ENCODE peak calls at places on chromosome 13, in four cellular contexts. One of them, this sample, is unnamed.
A peak's percentile ranks its signal among the peaks of the same experiment; 100 is the strongest.

GRCh38 chr13:26914624-26915023 is 154.0 kb upstream of the GPR12 start:
- DNase-seq in HepG2: no peak
- DNase-seq in K562: no peak
- DNase-seq in SK-N-SH: no peak
- DNase-seq in this sample: no peak

GRCh38 chr13:67096418-67096817 is 133.7 kb downstream of the PCDH9 start:
- DNase-seq in K562: no peak
- DNase-seq in SK-N-SH: no peak
- DNase-seq in HepG2: no peak
- DNase-seq in this sample: no peak

GRCh38 chr13:82947121-82948077 is 934.9 kb downstream of the SLITRK1 start:
- DNase-seq in K562: no peak
- DNase-seq in SK-N-SH: no peak
- DNase-seq in HepG2: no peak
- DNase-seq in this sample: no peak

GRCh38 chr13:30615851-30616311 is 1.8 kb upstream of the USPL1 start:
- DNase-seq in HepG2: peak; percentile 8
- DNase-seq in K562: peak; percentile 12
- DNase-seq in SK-N-SH: peak; percentile 26
- DNase-seq in this sample: no peak

GRCh38 chr13:100550433-100550832 is 38.2 kb downstream of the GGACT start:
- DNase-seq in HepG2: no peak
- DNase-seq in SK-N-SH: no peak
- DNase-seq in K562: no peak
- DNase-seq in this sample: no peak

GRCh38 chr13:113915012-113915763 is 51.3 kb upstream of the GAS6 start:
- DNase-seq in K562: no peak
- DNase-seq in HepG2: no peak
- DNase-seq in SK-N-SH: no peak
- DNase-seq in this sample: no peak

GRCh38 chr13:98147521-98147920 is 4.6 kb downstream of the FARP1 start:
- DNase-seq in SK-N-SH: no peak
- DNase-seq in K562: no peak
- DNase-seq in HepG2: peak; percentile 77
- DNase-seq in this sample: no peak

GRCh38 chr13:28251462-28251861 is 113.1 kb downstream of the PAN3 start:
- DNase-seq in K562: no peak
- DNase-seq in SK-N-SH: no peak
- DNase-seq in HepG2: no peak
- DNase-seq in this sample: no peak

GRCh38 chr13:30857018-30857417 is 49.1 kb upstream of the MEDAG start:
- DNase-seq in HepG2: no peak
- DNase-seq in K562: no peak
- DNase-seq in SK-N-SH: no peak
- DNase-seq in this sample: no peak

GRCh38 chr13:81957121-81957520 is 1616.2 kb upstream of the SPRY2 start:
- DNase-seq in HepG2: peak; percentile 2
- DNase-seq in K562: no peak
- DNase-seq in SK-N-SH: no peak
- DNase-seq in this sample: no peak

GRCh38 chr13:21501709-21502108 is 42.6 kb upstream of the ZDHHC20 start:
- DNase-seq in K562: no peak
- DNase-seq in SK-N-SH: no peak
- DNase-seq in HepG2: peak; percentile 10
- DNase-seq in this sample: no peak

GRCh38 chr13:79445968-79446645 is 34.8 kb upstream of the NDFIP2 start:
- DNase-seq in SK-N-SH: no peak
- DNase-seq in K562: no peak
- DNase-seq in HepG2: no peak
- DNase-seq in this sample: no peak

GRCh38 chr13:79197933-79198332 is 208.1 kb downstream of the RBM26 start:
- DNase-seq in SK-N-SH: no peak
- DNase-seq in HepG2: no peak
- DNase-seq in K562: no peak
- DNase-seq in this sample: no peak

GRCh38 chr13:34878354-34878753 is 63.7 kb upstream of the NBEA start:
- DNase-seq in HepG2: no peak
- DNase-seq in K562: no peak
- DNase-seq in SK-N-SH: no peak
- DNase-seq in this sample: no peak

GRCh38 chr13:20073775-20074174 is 87.1 kb downstream of the GJA3 start:
- DNase-seq in HepG2: no peak
- DNase-seq in K562: no peak
- DNase-seq in SK-N-SH: no peak
- DNase-seq in this sample: no peak

GRCh38 chr13:78604782-78605611 is 1.6 kb upstream of the POU4F1 start:
- DNase-seq in HepG2: peak; percentile 50
- DNase-seq in K562: peak; percentile 35
- DNase-seq in SK-N-SH: peak; percentile 59
- DNase-seq in this sample: no peak

GRCh38 chr13:78398743-78399410 is 204.5 kb downstream of the POU4F1 start:
- DNase-seq in SK-N-SH: no peak
- DNase-seq in HepG2: no peak
- DNase-seq in K562: no peak
- DNase-seq in this sample: no peak

GRCh38 chr13:76882431-76882830 is 3.8 kb downstream of the KCTD12 start:
- DNase-seq in HepG2: no peak
- DNase-seq in SK-N-SH: no peak
- DNase-seq in K562: no peak
- DNase-seq in this sample: no peak

GRCh38 chr13:110689041-110689440 is 16.9 kb downstream of the CARS2 start:
- DNase-seq in K562: no peak
- DNase-seq in SK-N-SH: no peak
- DNase-seq in HepG2: no peak
- DNase-seq in this sample: no peak

GRCh38 chr13:31749929-31750328 is 10.6 kb downstream of the RXFP2 start:
- DNase-seq in K562: no peak
- DNase-seq in HepG2: no peak
- DNase-seq in SK-N-SH: no peak
- DNase-seq in this sample: no peak

GRCh38 chr13:102799544-102800144 is 725 bp downstream of the BIVM start:
- DNase-seq in SK-N-SH: peak; percentile 75
- DNase-seq in K562: peak; percentile 37
- DNase-seq in HepG2: no peak
- DNase-seq in this sample: no peak

GRCh38 chr13:113631341-113632095 is 26.5 kb downstream of the ATP4B start:
- DNase-seq in HepG2: no peak
- DNase-seq in SK-N-SH: no peak
- DNase-seq in K562: no peak
- DNase-seq in this sample: no peak

DNA sequence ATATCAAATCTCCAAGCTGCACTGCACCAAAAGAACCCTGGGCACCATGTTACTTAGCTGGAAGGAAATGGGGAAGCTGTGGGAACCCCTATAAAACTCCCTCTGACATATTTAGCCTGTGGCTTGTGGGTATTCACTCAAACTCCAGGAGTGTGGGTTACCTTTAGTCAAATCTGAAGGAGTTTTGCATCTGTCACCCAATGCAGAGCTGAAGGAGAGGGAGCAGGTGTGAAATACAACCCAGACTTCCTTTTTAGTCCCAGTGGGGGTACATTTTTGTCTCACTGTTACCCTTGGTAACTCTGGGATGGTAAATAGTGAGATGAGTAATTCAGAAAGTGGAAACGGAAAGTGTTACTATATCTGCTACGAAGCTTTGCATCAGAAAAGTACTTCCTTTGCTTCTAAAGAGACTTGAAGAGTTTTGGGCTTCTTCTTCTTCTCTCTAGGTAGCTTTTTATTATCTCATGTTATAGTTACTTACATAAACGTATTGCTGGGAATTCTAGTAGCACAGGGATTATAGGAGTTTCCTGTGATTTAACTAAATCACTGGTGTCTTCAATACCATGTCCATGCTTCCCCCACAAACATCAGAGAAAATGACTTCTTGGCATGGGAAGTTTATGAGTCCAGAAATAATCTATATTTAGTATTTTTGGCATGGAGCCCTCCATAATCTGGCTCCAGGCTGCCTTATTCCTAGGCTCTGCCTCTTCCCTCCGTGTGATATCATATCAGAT is 105.9 kb downstream of the AKAP11 start:
- DNase-seq in K562: no peak
- DNase-seq in SK-N-SH: no peak
- DNase-seq in HepG2: no peak
- DNase-seq in this sample: no peak
- TF ChIP-seq SIN3A in K562: no peak
- TF ChIP-seq SIN3A in SK-N-SH: no peak
- TF ChIP-seq SIN3A in HepG2: no peak
- TF ChIP-seq SIN3A in this sample: no peak

GRCh38 chr13:112453874-112454647 is 77.9 kb downstream of the SPACA7 start:
- DNase-seq in SK-N-SH: no peak
- DNase-seq in HepG2: no peak
- DNase-seq in K562: no peak
- DNase-seq in this sample: no peak
- TF ChIP-seq SIN3A in SK-N-SH: no peak
- TF ChIP-seq SIN3A in HepG2: no peak
- TF ChIP-seq SIN3A in K562: no peak
- TF ChIP-seq SIN3A in this sample: no peak

GRCh38 chr13:73984201-73984600 is 150.0 kb downstream of the KLF12 start:
- DNase-seq in SK-N-SH: no peak
- DNase-seq in K562: no peak
- DNase-seq in HepG2: no peak
- DNase-seq in this sample: no peak

GRCh38 chr13:73987618-73988017 is 146.6 kb downstream of the KLF12 start:
- DNase-seq in SK-N-SH: no peak
- DNase-seq in K562: no peak
- DNase-seq in HepG2: no peak
- DNase-seq in this sample: no peak

GRCh38 chr13:73985789-73986188 is 148.4 kb downstream of the KLF12 start:
- DNase-seq in HepG2: no peak
- DNase-seq in K562: no peak
- DNase-seq in SK-N-SH: no peak
- DNase-seq in this sample: no peak

GRCh38 chr13:73983109-73983508 is 151.1 kb downstream of the KLF12 start:
- DNase-seq in HepG2: no peak
- DNase-seq in K562: no peak
- DNase-seq in SK-N-SH: no peak
- DNase-seq in this sample: no peak

DNA sequence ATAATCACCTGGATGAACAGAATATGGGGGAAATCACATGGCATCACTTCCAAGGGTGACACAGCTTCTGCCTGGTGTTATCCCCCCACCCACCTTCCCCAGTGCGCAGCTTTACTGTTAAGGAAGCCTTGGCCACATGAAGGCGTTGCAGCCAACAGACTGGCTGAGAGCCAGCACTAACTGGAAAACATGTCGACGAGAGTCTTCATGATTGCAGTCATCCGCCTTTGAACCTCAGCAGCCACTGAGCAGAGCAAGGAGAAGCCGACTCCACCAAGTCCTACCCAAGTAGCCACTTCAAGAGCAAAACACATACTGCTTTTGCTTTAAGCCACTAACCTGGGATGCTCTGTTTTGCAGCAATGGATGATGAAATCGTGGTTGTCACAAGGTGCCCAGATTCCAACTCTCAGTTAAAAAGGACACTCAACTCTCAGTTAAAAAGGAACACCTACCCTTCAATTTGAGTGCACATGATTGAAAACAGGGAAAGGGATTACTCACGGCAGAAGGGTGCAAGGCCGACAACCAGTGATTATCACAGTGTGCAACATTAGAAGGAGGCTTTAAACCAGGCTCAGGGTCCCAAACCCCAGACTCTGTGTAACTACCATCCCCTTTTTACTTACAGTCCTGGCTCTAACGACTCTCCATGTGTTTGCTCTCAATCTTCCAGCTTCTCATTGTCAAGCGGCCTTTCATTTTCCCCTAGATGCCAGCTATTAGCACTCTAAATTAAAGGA is 149.1 kb downstream of the KLF12 start:
- DNase-seq in HepG2: no peak
- DNase-seq in K562: no peak
- DNase-seq in SK-N-SH: no peak
- DNase-seq in this sample: no peak
- TF ChIP-seq SIN3A in HepG2: no peak
- TF ChIP-seq SIN3A in K562: no peak
- TF ChIP-seq SIN3A in SK-N-SH: no peak
- TF ChIP-seq SIN3A in this sample: no peak

DNA sequence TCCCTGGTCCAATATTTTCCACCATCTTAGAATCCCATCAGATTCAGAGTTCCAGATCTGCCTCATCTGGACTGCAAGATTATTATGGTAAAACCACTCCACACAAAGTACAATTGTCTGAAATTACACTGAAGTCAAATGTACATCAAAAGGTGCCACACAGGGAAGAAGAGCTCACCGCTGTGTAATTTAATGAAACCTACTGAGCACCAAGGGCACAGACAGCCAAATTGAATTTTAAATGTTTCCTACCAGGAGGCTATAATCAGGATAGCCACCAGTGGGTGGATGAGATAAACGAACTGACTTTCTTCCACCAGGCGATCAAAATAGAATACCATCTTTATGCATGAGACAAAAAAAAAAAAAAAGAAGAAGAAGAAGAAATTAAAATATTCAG is 21.8 kb downstream of the LHFPL6 start:
- DNase-seq in SK-N-SH: no peak
- DNase-seq in K562: no peak
- DNase-seq in HepG2: no peak
- DNase-seq in this sample: no peak
- TF ChIP-seq SIN3A in SK-N-SH: no peak
- TF ChIP-seq SIN3A in K562: no peak
- TF ChIP-seq SIN3A in HepG2: no peak
- TF ChIP-seq SIN3A in this sample: no peak

GRCh38 chr13:24127116-24127631 is 33.3 kb upstream of the SPATA13 start:
- DNase-seq in HepG2: no peak
- DNase-seq in SK-N-SH: no peak
- DNase-seq in K562: no peak
- DNase-seq in this sample: no peak
- TF ChIP-seq SIN3A in HepG2: no peak
- TF ChIP-seq SIN3A in SK-N-SH: no peak
- TF ChIP-seq SIN3A in K562: no peak
- TF ChIP-seq SIN3A in this sample: no peak

DNA sequence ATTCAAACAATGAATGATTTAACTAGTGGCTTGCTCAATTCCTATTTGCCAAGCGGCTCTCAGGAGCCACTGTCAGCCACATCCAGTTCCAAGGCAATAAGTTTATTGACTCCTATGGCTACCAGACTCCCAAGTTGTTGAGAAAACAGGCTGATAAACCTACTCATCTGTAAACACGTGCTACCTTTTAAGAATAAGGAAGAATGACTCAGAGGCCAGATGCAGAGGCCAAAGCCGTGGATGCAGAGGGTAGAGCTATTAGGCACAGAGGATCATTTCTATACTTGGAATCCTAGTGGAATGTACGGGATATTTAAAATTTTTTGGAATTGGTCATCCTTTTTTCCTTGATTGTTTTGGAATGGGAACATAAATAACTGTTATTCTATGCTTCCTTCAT is 1921.1 kb downstream of the OLFM4 start:
- DNase-seq in HepG2: no peak
- DNase-seq in K562: no peak
- DNase-seq in SK-N-SH: no peak
- DNase-seq in this sample: no peak
- TF ChIP-seq SIN3A in HepG2: no peak
- TF ChIP-seq SIN3A in K562: no peak
- TF ChIP-seq SIN3A in SK-N-SH: no peak
- TF ChIP-seq SIN3A in this sample: no peak

GRCh38 chr13:64470751-64471150 is 2759.4 kb downstream of the PCDH9 start:
- DNase-seq in SK-N-SH: no peak
- DNase-seq in HepG2: no peak
- DNase-seq in K562: no peak
- DNase-seq in this sample: no peak
- TF ChIP-seq SIN3A in SK-N-SH: no peak
- TF ChIP-seq SIN3A in HepG2: no peak
- TF ChIP-seq SIN3A in K562: no peak
- TF ChIP-seq SIN3A in this sample: no peak

GRCh38 chr13:25811506-25811905 is 240.3 kb downstream of the SHISA2 start:
- DNase-seq in K562: no peak
- DNase-seq in HepG2: no peak
- DNase-seq in SK-N-SH: no peak
- DNase-seq in this sample: no peak
- TF ChIP-seq SIN3A in K562: no peak
- TF ChIP-seq SIN3A in HepG2: no peak
- TF ChIP-seq SIN3A in SK-N-SH: no peak
- TF ChIP-seq SIN3A in this sample: no peak

This sample was measured in Panc1.